ENCODE peak calls at places on chromosomes 16 and 17, in ten cellular contexts. E, W, G, S, A, T, P, N, H and M are unnamed samples.

GRCh38 chr16:705748-706188 is at the start of gene FBXL16:
- DNase-seq in G (no peak), P (no peak), E (no peak), A (peak), H (no peak), S (no peak), T (no peak), W (no peak), N (peak), M (no peak)

GRCh38 chr17:77482375-77483127 is 341.8 kb downstream of the SEC14L1 start:
- DNase-seq in N (no peak), T (no peak), H (no peak), P (no peak), E (no peak), G (no peak), A (no peak), W (no peak), S (no peak), M (no peak)

GRCh38 chr17:60863892-60864673 is 186.4 kb downstream of the BCAS3 start:
- DNase-seq in G (no peak), W (no peak), A (no peak), S (no peak), N (no peak), H (no peak), P (no peak), T (no peak), E (no peak), M (no peak)

GRCh38 chr16:4586297-4586696 is 28.4 kb downstream of the UBALD1 start:
- DNase-seq in P (no peak), A (no peak), W (no peak), E (no peak), N (no peak), H (no peak), S (no peak), T (no peak), G (no peak), M (no peak)

GRCh38 chr17:11430766-11431165 is 167.5 kb upstream of the DNAH9 start:
- DNase-seq in S (no peak), T (no peak), N (no peak), G (no peak), H (no peak), E (no peak), W (no peak), P (no peak), A (no peak), M (no peak)

GRCh38 chr17:57211543-57211942 is 44.8 kb upstream of the MSI2 start:
- DNase-seq in H (no peak), T (no peak), P (no peak), N (no peak), W (no peak), E (peak), A (peak), S (no peak), G (no peak), M (peak)

GRCh38 chr16:87190288-87191240 is 126.6 kb downstream of the C16orf95 start:
- DNase-seq in G (no peak), S (no peak), H (no peak), P (no peak), T (no peak), E (no peak), A (no peak), W (no peak), N (no peak), M (no peak)

GRCh38 chr17:18026408-18026776 is 12.6 kb downstream of the ATPAF2 start:
- DNase-seq in N (peak), S (no peak), E (peak), P (no peak), A (peak), H (no peak), W (no peak), G (no peak), T (no peak), M (no peak)

GRCh38 chr16:23821875-23822688 is 13.7 kb upstream of the PRKCB start:
- DNase-seq in A (no peak), W (no peak), N (no peak), T (no peak), E (no peak), H (no peak), P (no peak), S (no peak), G (no peak), M (no peak)

GRCh38 chr17:4229627-4230026 is 34.2 kb downstream of the ANKFY1 start:
- DNase-seq in G (no peak), A (no peak), S (no peak), P (no peak), N (no peak), T (no peak), W (no peak), E (peak), H (peak), M (no peak)

GRCh38 chr17:68326681-68327080 is 35.4 kb downstream of the ARSG start:
- DNase-seq in P (no peak), W (no peak), H (no peak), N (no peak), S (no peak), T (no peak), A (no peak), E (peak), G (no peak), M (no peak)

GRCh38 chr17:31296156-31296555 is 883 bp downstream of the OMG start:
- DNase-seq in E (no peak), G (no peak), N (no peak), A (no peak), S (no peak), T (no peak), W (no peak), H (no peak), P (no peak), M (no peak)

GRCh38 chr16:14024300-14024699 is 46.8 kb upstream of the MRTFB start:
- DNase-seq in E (no peak), A (peak), W (no peak), P (no peak), N (no peak), T (no peak), G (no peak), S (no peak), H (no peak), M (no peak)

GRCh38 chr17:76926237-76926866 is 58.1 kb downstream of the MGAT5B start:
- DNase-seq in A (no peak), N (no peak), P (no peak), H (no peak), T (no peak), G (no peak), S (no peak), E (no peak), W (no peak), M (no peak)

GRCh38 chr16:57663917-57664661 is 4.0 kb upstream of the ADGRG3 start:
- DNase-seq in W (no peak), N (no peak), P (no peak), T (no peak), G (no peak), A (no peak), H (no peak), S (no peak), E (no peak), M (no peak)
- TF ChIP-seq CTCF in W (no peak), N (no peak), P (no peak), T (peak), G (no peak), A (no peak), H (no peak), S (no peak), E (no peak), M (no peak)

GRCh38 chr17:58631523-58632323 is 60.1 kb downstream of the TEX14 start:
- DNase-seq in W (peak), G (peak), P (peak), H (peak), N (peak), E (peak), S (peak), T (peak), A (peak), M (peak)
- TF ChIP-seq CTCF in W (peak), G (peak), P (peak), H (peak), N (peak), E (peak), S (no peak), T (peak), A (peak), M (no peak)

GRCh38 chr17:13346081-13346533 is 255.6 kb downstream of the HS3ST3A1 start:
- DNase-seq in S (no peak), G (no peak), T (peak), P (no peak), N (no peak), A (peak), E (peak), H (no peak), W (no peak), M (peak)
- TF ChIP-seq CTCF in S (no peak), G (no peak), T (peak), P (no peak), N (no peak), A (no peak), E (no peak), H (no peak), W (no peak), M (no peak)

DNA sequence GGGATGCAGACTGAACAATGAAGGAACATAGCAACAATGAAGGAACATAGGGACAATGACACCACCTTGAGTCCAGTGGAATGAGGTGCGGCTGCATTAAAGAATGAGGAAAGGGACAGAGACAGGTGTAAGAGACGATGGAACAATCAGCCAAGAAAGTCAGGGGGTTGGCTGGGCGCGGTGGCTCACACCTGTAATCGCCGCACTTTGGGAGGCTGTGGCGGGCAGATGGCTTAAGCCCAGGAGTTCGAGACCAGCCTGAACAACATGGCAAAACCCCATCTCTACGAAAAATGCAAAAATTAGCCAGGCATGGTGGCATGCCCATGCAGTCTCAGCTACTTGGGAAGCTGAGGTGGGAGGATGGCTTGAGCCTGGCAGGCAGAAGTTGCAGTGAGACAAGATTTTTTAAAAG is 13.6 kb upstream of the CBFB start:
- DNase-seq in P (no peak), W (no peak), G (no peak), E (no peak), N (peak), T (no peak), S (no peak), A (no peak), H (no peak), M (no peak)
- TF ChIP-seq CTCF in P (no peak), W (no peak), G (no peak), E (no peak), N (peak), T (no peak), S (no peak), A (peak), H (no peak), M (peak)

GRCh38 chr17:28878981-28879380 is 18.6 kb downstream of the FLOT2 start:
- DNase-seq in E (peak), W (no peak), N (peak), H (no peak), S (no peak), T (no peak), G (no peak), A (peak), P (no peak), M (no peak)
- TF ChIP-seq CTCF in E (peak), W (no peak), N (peak), H (no peak), S (peak), T (peak), G (peak), A (peak), P (peak), M (peak)